ENCODE peak calls at places on chromosome 9, in four cellular contexts. One of them, this sample, is unnamed.

GRCh38 chr9:8727191-8727590 is 927.6 kb upstream of the DMAC1 start:
- DNase-seq in lung: no peak
- DNase-seq in Kasumi-1: no peak
- DNase-seq in immature natural killer cell: no peak
- DNase-seq in this sample: no peak

GRCh38 chr9:132026932-132027585 is 52.6 kb downstream of the MED27 start:
- DNase-seq in lung: no peak
- DNase-seq in Kasumi-1: no peak
- DNase-seq in immature natural killer cell: no peak
- DNase-seq in this sample: peak

GRCh38 chr9:129109504-129109903 is 1.1 kb downstream of the CRAT start:
- DNase-seq in lung: no peak
- DNase-seq in Kasumi-1: peak
- DNase-seq in immature natural killer cell: no peak
- DNase-seq in this sample: no peak

GRCh38 chr9:135075234-135076142 is 12.0 kb upstream of the OLFM1 start:
- DNase-seq in lung: peak
- DNase-seq in Kasumi-1: no peak
- DNase-seq in immature natural killer cell: no peak
- DNase-seq in this sample: no peak

GRCh38 chr9:133591116-133591910 is 17.9 kb downstream of the FAM163B start:
- DNase-seq in lung: no peak
- DNase-seq in Kasumi-1: no peak
- DNase-seq in immature natural killer cell: no peak
- DNase-seq in this sample: no peak

GRCh38 chr9:71778085-71778484 is 9.8 kb upstream of the CEMIP2 start:
- DNase-seq in lung: no peak
- DNase-seq in Kasumi-1: no peak
- DNase-seq in immature natural killer cell: no peak
- DNase-seq in this sample: no peak

GRCh38 chr9:93681316-93682154 is 105.2 kb downstream of the PHF2 start:
- DNase-seq in lung: peak
- DNase-seq in Kasumi-1: no peak
- DNase-seq in immature natural killer cell: no peak
- DNase-seq in this sample: no peak

GRCh38 chr9:122807271-122807900 is 7.5 kb downstream of the OR1K1 start:
- DNase-seq in lung: no peak
- DNase-seq in Kasumi-1: no peak
- DNase-seq in immature natural killer cell: no peak
- DNase-seq in this sample: no peak

GRCh38 chr9:76987594-76988200 is 31.8 kb upstream of the FOXB2 start:
- DNase-seq in lung: no peak
- DNase-seq in Kasumi-1: peak
- DNase-seq in immature natural killer cell: no peak
- DNase-seq in this sample: peak

GRCh38 chr9:94948567-94949235 is 222.2 kb downstream of the AOPEP start:
- DNase-seq in lung: no peak
- DNase-seq in Kasumi-1: no peak
- DNase-seq in immature natural killer cell: no peak
- DNase-seq in this sample: no peak

GRCh38 chr9:90099262-90099982 is 494.6 kb downstream of the GADD45G start:
- DNase-seq in lung: no peak
- DNase-seq in Kasumi-1: peak
- DNase-seq in immature natural killer cell: no peak
- DNase-seq in this sample: peak

GRCh38 chr9:129889936-129890717 is 54.9 kb downstream of the USP20 start:
- DNase-seq in lung: no peak
- DNase-seq in Kasumi-1: no peak
- DNase-seq in immature natural killer cell: peak
- DNase-seq in this sample: no peak

GRCh38 chr9:751137-752051 is 90.1 kb upstream of the DMRT1 start:
- DNase-seq in lung: peak
- DNase-seq in Kasumi-1: no peak
- DNase-seq in immature natural killer cell: no peak
- DNase-seq in this sample: peak

GRCh38 chr9:106560540-106560939 is 302.4 kb upstream of the ZNF462 start:
- DNase-seq in lung: no peak
- DNase-seq in Kasumi-1: no peak
- DNase-seq in immature natural killer cell: no peak
- DNase-seq in this sample: no peak

GRCh38 chr9:129648092-129648763 is 6.3 kb upstream of the ASB6 start:
- DNase-seq in lung: no peak
- DNase-seq in Kasumi-1: no peak
- DNase-seq in immature natural killer cell: no peak
- DNase-seq in this sample: no peak

GRCh38 chr9:127214421-127215265 is 49.9 kb upstream of the GARNL3 start:
- DNase-seq in lung: peak
- DNase-seq in Kasumi-1: peak
- DNase-seq in immature natural killer cell: peak
- DNase-seq in this sample: peak

GRCh38 chr9:124576751-124577150 is 69.6 kb upstream of the NR5A1 start:
- DNase-seq in lung: no peak
- DNase-seq in Kasumi-1: no peak
- DNase-seq in immature natural killer cell: no peak
- DNase-seq in this sample: no peak

GRCh38 chr9:120713257-120714087 is 798 bp downstream of the MEGF9 start:
- DNase-seq in lung: no peak
- DNase-seq in Kasumi-1: peak
- DNase-seq in immature natural killer cell: no peak
- DNase-seq in this sample: no peak

GRCh38 chr9:75238311-75238976 is 150.1 kb downstream of the OSTF1 start:
- DNase-seq in lung: peak
- DNase-seq in Kasumi-1: peak
- DNase-seq in immature natural killer cell: peak
- DNase-seq in this sample: peak

GRCh38 chr9:71791875-71792274 is 23.6 kb upstream of the CEMIP2 start:
- DNase-seq in lung: no peak
- DNase-seq in Kasumi-1: no peak
- DNase-seq in immature natural killer cell: no peak
- DNase-seq in this sample: peak

GRCh38 chr9:91758491-91758981 is 191.5 kb downstream of the ROR2 start:
- DNase-seq in lung: no peak
- DNase-seq in Kasumi-1: peak
- DNase-seq in immature natural killer cell: no peak
- DNase-seq in this sample: no peak

GRCh38 chr9:121727295-121728028 is 76.0 kb downstream of the DAB2IP start:
- DNase-seq in lung: no peak
- DNase-seq in Kasumi-1: no peak
- DNase-seq in immature natural killer cell: no peak
- DNase-seq in this sample: no peak

GRCh38 chr9:83714316-83714715 is 6.6 kb upstream of the UBQLN1 start:
- DNase-seq in lung: no peak
- DNase-seq in Kasumi-1: peak
- DNase-seq in immature natural killer cell: no peak
- DNase-seq in this sample: no peak

GRCh38 chr9:131273146-131273545 is 3.2 kb downstream of the FAM78A start:
- DNase-seq in lung: no peak
- DNase-seq in Kasumi-1: peak
- DNase-seq in immature natural killer cell: no peak
- DNase-seq in this sample: no peak

GRCh38 chr9:130983283-130983670 is 25.7 kb upstream of the LAMC3 start:
- DNase-seq in lung: no peak
- DNase-seq in Kasumi-1: no peak
- DNase-seq in immature natural killer cell: no peak
- DNase-seq in this sample: no peak

GRCh38 chr9:38713426-38713825 is 6.5 kb downstream of the FAM240B start:
- DNase-seq in lung: no peak
- DNase-seq in Kasumi-1: no peak
- DNase-seq in immature natural killer cell: no peak
- DNase-seq in this sample: peak

GRCh38 chr9:27125936-27126335 is 16.9 kb downstream of the TEK start:
- DNase-seq in lung: no peak
- DNase-seq in Kasumi-1: no peak
- DNase-seq in immature natural killer cell: no peak
- DNase-seq in this sample: no peak

GRCh38 chr9:87958591-87958990 is 15.7 kb downstream of the CDK20 start:
- DNase-seq in lung: no peak
- DNase-seq in Kasumi-1: no peak
- DNase-seq in immature natural killer cell: no peak
- DNase-seq in this sample: no peak

GRCh38 chr9:89730715-89731114 is 125.9 kb downstream of the GADD45G start:
- DNase-seq in lung: peak
- DNase-seq in Kasumi-1: no peak
- DNase-seq in immature natural killer cell: no peak
- DNase-seq in this sample: no peak

GRCh38 chr9:5549671-5550650 is 39.6 kb downstream of the PDCD1LG2 start:
- DNase-seq in lung: no peak
- DNase-seq in Kasumi-1: no peak
- DNase-seq in immature natural killer cell: no peak
- DNase-seq in this sample: no peak

This sample was measured in kidney glomerular epithelial cell.